ENCODE peak calls at places on chromosome 15, in ten cellular contexts. P, D, S, O, B, H, V, J, X and T are unnamed samples.

GRCh38 chr15:40336129-40337122 is 4.3 kb downstream of the CCDC9B start:
- DNase-seq in P (no peak), D (no peak), S (no peak), O (no peak), B (no peak), H (no peak), V (peak; percentile 36), J (no peak), X (no peak), T (no peak)

GRCh38 chr15:58165661-58166060 is 27.5 kb downstream of the AQP9 start:
- DNase-seq in P (no peak), D (no peak), S (peak; percentile 31), O (peak; percentile 47), B (no peak), H (no peak), V (no peak), J (no peak), X (no peak), T (peak; percentile 93)

GRCh38 chr15:92801774-92802464 is 98.2 kb upstream of the CHD2 start:
- DNase-seq in P (no peak), D (no peak), S (peak; percentile 95), O (peak; percentile 45), B (peak; percentile 73), H (peak; percentile 46), V (no peak), J (no peak), X (no peak), T (no peak)

GRCh38 chr15:85411992-85412538 is 31.7 kb downstream of the AKAP13 start:
- DNase-seq in P (no peak), D (no peak), S (peak; percentile 68), O (no peak), B (peak; percentile 74), H (no peak), V (no peak), J (no peak), X (no peak), T (no peak)

GRCh38 chr15:69576035-69576526 is 123.5 kb downstream of the RPLP1 start:
- DNase-seq in P (peak; percentile 91), D (peak; percentile 70), S (peak; percentile 64), O (no peak), B (peak; percentile 19), H (no peak), V (peak; percentile 57), J (no peak), X (peak; percentile 55), T (peak; percentile 78)

GRCh38 chr15:99618941-99619411 is 53.2 kb downstream of the MEF2A start:
- DNase-seq in P (no peak), D (no peak), S (peak; percentile 53), O (no peak), B (peak; percentile 26), H (peak; percentile 79), V (no peak), J (no peak), X (no peak), T (no peak)

GRCh38 chr15:47384316-47384715 is 333.0 kb upstream of the SEMA6D start:
- DNase-seq in P (no peak), D (no peak), S (peak; percentile 82), O (peak; percentile 39), B (peak; percentile 87), H (peak; percentile 87), V (no peak), J (peak; percentile 36), X (no peak), T (no peak)

GRCh38 chr15:71792521-71792920 is 17.8 kb upstream of the NR2E3 start:
- DNase-seq in P (no peak), D (no peak), S (peak; percentile 90), O (no peak), B (peak; percentile 84), H (peak; percentile 49), V (no peak), J (peak; percentile 17), X (no peak), T (no peak)

GRCh38 chr15:95733931-95734330 is 596.6 kb upstream of the NR2F2 start:
- DNase-seq in P (no peak), D (no peak), S (no peak), O (no peak), B (no peak), H (no peak), V (no peak), J (no peak), X (no peak), T (no peak)

GRCh38 chr15:97929456-97930229 is 30.9 kb upstream of the ARRDC4 start:
- DNase-seq in P (no peak), D (no peak), S (no peak), O (no peak), B (peak; percentile 34), H (no peak), V (no peak), J (no peak), X (no peak), T (no peak)

GRCh38 chr15:71201471-71201870 is 86.2 kb downstream of the THSD4 start:
- DNase-seq in P (no peak), D (no peak), S (no peak), O (peak; percentile 20), B (no peak), H (no peak), V (no peak), J (no peak), X (no peak), T (no peak)

GRCh38 chr15:88385078-88385700 is 82.0 kb downstream of the MRPL46 start:
- DNase-seq in P (no peak), D (no peak), S (peak; percentile 89), O (no peak), B (peak; percentile 84), H (no peak), V (no peak), J (no peak), X (no peak), T (no peak)

GRCh38 chr15:79170256-79170664 is 79.7 kb upstream of the RASGRF1 start:
- DNase-seq in P (no peak), D (no peak), S (peak; percentile 74), O (no peak), B (peak; percentile 69), H (no peak), V (no peak), J (no peak), X (no peak), T (no peak)
- H3K4me1 ChIP-seq in P (no peaks in the 10 kb centered on the region), D (no peaks in the 10 kb centered on the region), S (peaks cover 18% of the 10 kb centered on the region), O (no peaks in the 10 kb centered on the region), B (peaks cover 14% of the 10 kb centered on the region), H (peaks cover 14% of the 10 kb centered on the region), V (no peaks in the 10 kb centered on the region), J (peaks cover 10% of the 10 kb centered on the region), X (no peaks in the 10 kb centered on the region), T (peaks cover 5% of the 10 kb centered on the region)

GRCh38 chr15:59291214-59291551 is 81.5 kb downstream of the MYO1E start:
- DNase-seq in P (no peak), D (no peak), S (no peak), O (no peak), B (no peak), H (no peak), V (no peak), J (no peak), X (no peak), T (no peak)
- H3K4me3 ChIP-seq in P (no peak overlapping the region), D (no peak overlapping the region), S (no peak overlapping the region), O (no peak overlapping the region), B (no peak overlapping the region), H (no peak overlapping the region), V (no peak overlapping the region), J (no peak overlapping the region), X (no peak overlapping the region), T (no peak overlapping the region)

GRCh38 chr15:90036343-90036742 is 35.2 kb downstream of the ZNF710 start:
- DNase-seq in P (peak; percentile 58), D (no peak), S (no peak), O (no peak), B (no peak), H (no peak), V (no peak), J (no peak), X (no peak), T (no peak)
- H3K27ac ChIP-seq in P (peak overlapping the region; percentile 92), D (no peak overlapping the region), S (no peak overlapping the region), O (no peak overlapping the region), B (no peak overlapping the region), H (no peak overlapping the region), V (no peak overlapping the region), J (no peak overlapping the region), X (no peak overlapping the region), T (no peak overlapping the region)

GRCh38 chr15:87032291-87032690 is 952.6 kb downstream of the AGBL1 start:
- DNase-seq in P (no peak), D (no peak), S (no peak), O (no peak), B (peak; percentile 59), H (peak; percentile 96), V (no peak), J (peak; percentile 57), X (no peak), T (no peak)

GRCh38 chr15:87034886-87035285 is 955.2 kb downstream of the AGBL1 start:
- DNase-seq in P (no peak), D (no peak), S (no peak), O (no peak), B (no peak), H (no peak), V (no peak), J (no peak), X (no peak), T (no peak)

GRCh38 chr15:87033056-87033455 is 953.4 kb downstream of the AGBL1 start:
- DNase-seq in P (no peak), D (no peak), S (peak; percentile 14), O (no peak), B (no peak), H (no peak), V (no peak), J (no peak), X (no peak), T (no peak)

DNA sequence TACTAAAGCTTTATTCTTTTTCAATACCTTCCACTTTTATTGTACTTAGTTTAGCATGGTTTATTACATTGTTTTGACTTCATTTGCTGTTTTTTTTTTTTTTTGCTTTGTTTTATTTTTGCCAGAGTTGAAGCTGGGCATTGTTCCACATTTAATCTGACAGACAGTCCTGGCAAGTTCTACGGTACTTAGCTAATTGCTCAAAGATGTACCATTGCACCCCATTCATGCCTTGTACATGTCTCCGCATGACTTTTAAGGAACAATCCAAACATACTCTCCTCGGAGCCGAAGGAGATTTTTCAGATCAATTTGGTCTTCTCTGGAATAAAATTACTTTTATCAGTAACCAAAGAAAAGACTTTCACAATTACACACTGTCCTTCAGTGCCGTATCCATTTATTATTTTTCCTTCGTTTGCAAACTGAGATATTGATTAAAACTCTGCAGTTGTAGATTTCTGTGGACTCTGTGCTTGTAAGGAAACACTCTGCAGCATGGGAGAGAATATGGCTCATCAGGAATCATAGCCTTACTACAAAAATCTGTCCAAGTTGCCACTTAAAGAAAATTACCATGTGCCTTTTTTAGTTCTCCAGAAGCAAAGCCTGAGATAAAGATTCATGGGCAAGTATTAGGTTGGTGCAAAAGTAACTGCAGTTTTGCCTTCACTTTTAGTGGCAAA is 952.0 kb downstream of the AGBL1 start:
- DNase-seq in P (no peak), D (no peak), S (no peak), O (no peak), B (peak; percentile 55), H (no peak), V (no peak), J (peak; percentile 54), X (no peak), T (no peak)
- H3K4me1 ChIP-seq in P (no peaks in the 10 kb centered on the region), D (no peaks in the 10 kb centered on the region), S (no peaks in the 10 kb centered on the region), O (no peaks in the 10 kb centered on the region), B (peaks cover 19% of the 10 kb centered on the region), H (no peaks in the 10 kb centered on the region), V (no peaks in the 10 kb centered on the region), J (peaks cover 9% of the 10 kb centered on the region), X (no peaks in the 10 kb centered on the region), T (no peaks in the 10 kb centered on the region)